ENCODE peak calls at places on chromosomes 5 and 9, in nine cellular contexts. One of them, this sample, is unnamed.
A peak's percentile ranks its signal among the peaks of the same experiment; 100 is the strongest.

GRCh38 chr5:39256472-39256871 is 37.1 kb upstream of the FYB1 start:
- DNase-seq in CD4-positive, alpha-beta T cell: no peak
- DNase-seq in hippocampal formation: no peak
- DNase-seq in fibroblast of the aortic adventitia: peak; percentile 83
- DNase-seq in GM23248: peak; percentile 89
- DNase-seq in H9: no peak
- DNase-seq in NCI-H2227 treated with DMSO at 0.1 percent for 48 hours: no peak
- DNase-seq in heart right ventricle: no peak
- DNase-seq in activated T-cell treated with anti-CD3 and anti-CD28 coated beads, Interleukin-2, amount 50 U/mL, for 48 hours: no peak
- DNase-seq in this sample: no peak

GRCh38 chr5:175491223-175491622 is 12.9 kb downstream of the SFXN1 start:
- DNase-seq in fibroblast of the aortic adventitia: no peak
- DNase-seq in CD4-positive, alpha-beta T cell: no peak
- DNase-seq in GM23248: no peak
- DNase-seq in NCI-H2227 treated with DMSO at 0.1 percent for 48 hours: no peak
- DNase-seq in activated T-cell treated with anti-CD3 and anti-CD28 coated beads, Interleukin-2, amount 50 U/mL, for 48 hours: no peak
- DNase-seq in hippocampal formation: no peak
- DNase-seq in H9: no peak
- DNase-seq in heart right ventricle: no peak
- DNase-seq in this sample: no peak

GRCh38 chr5:139633295-139634027 is 14.7 kb upstream of the CXXC5 start:
- DNase-seq in fibroblast of the aortic adventitia: peak; percentile 78
- DNase-seq in GM23248: peak; percentile 78
- DNase-seq in heart right ventricle: peak; percentile 64
- DNase-seq in H9: peak; percentile 86
- DNase-seq in hippocampal formation: no peak
- DNase-seq in NCI-H2227 treated with DMSO at 0.1 percent for 48 hours: peak; percentile 78
- DNase-seq in CD4-positive, alpha-beta T cell: peak; percentile 50
- DNase-seq in activated T-cell treated with anti-CD3 and anti-CD28 coated beads, Interleukin-2, amount 50 U/mL, for 48 hours: peak; percentile 69
- DNase-seq in this sample: peak; percentile 83

GRCh38 chr5:178644826-178645545 is 18.1 kb upstream of the CLK4 start:
- DNase-seq in GM23248: peak; percentile 63
- DNase-seq in hippocampal formation: no peak
- DNase-seq in CD4-positive, alpha-beta T cell: no peak
- DNase-seq in NCI-H2227 treated with DMSO at 0.1 percent for 48 hours: no peak
- DNase-seq in heart right ventricle: no peak
- DNase-seq in H9: no peak
- DNase-seq in activated T-cell treated with anti-CD3 and anti-CD28 coated beads, Interleukin-2, amount 50 U/mL, for 48 hours: no peak
- DNase-seq in fibroblast of the aortic adventitia: no peak
- DNase-seq in this sample: no peak

GRCh38 chr5:57836921-57837320 is 354.3 kb upstream of the ACTBL2 start:
- DNase-seq in activated T-cell treated with anti-CD3 and anti-CD28 coated beads, Interleukin-2, amount 50 U/mL, for 48 hours: no peak
- DNase-seq in GM23248: peak; percentile 61
- DNase-seq in heart right ventricle: no peak
- DNase-seq in CD4-positive, alpha-beta T cell: no peak
- DNase-seq in H9: no peak
- DNase-seq in hippocampal formation: no peak
- DNase-seq in NCI-H2227 treated with DMSO at 0.1 percent for 48 hours: no peak
- DNase-seq in fibroblast of the aortic adventitia: no peak
- DNase-seq in this sample: no peak

GRCh38 chr5:132500244-132500930 is 9.8 kb upstream of the IRF1 start:
- DNase-seq in activated T-cell treated with anti-CD3 and anti-CD28 coated beads, Interleukin-2, amount 50 U/mL, for 48 hours: peak; percentile 25
- DNase-seq in fibroblast of the aortic adventitia: no peak
- DNase-seq in hippocampal formation: no peak
- DNase-seq in GM23248: no peak
- DNase-seq in NCI-H2227 treated with DMSO at 0.1 percent for 48 hours: no peak
- DNase-seq in H9: no peak
- DNase-seq in heart right ventricle: no peak
- DNase-seq in CD4-positive, alpha-beta T cell: no peak
- DNase-seq in this sample: no peak

GRCh38 chr5:144427871-144428270 is 257.2 kb downstream of the KCTD16 start:
- DNase-seq in H9: no peak
- DNase-seq in GM23248: no peak
- DNase-seq in CD4-positive, alpha-beta T cell: no peak
- DNase-seq in heart right ventricle: no peak
- DNase-seq in fibroblast of the aortic adventitia: no peak
- DNase-seq in NCI-H2227 treated with DMSO at 0.1 percent for 48 hours: no peak
- DNase-seq in hippocampal formation: no peak
- DNase-seq in activated T-cell treated with anti-CD3 and anti-CD28 coated beads, Interleukin-2, amount 50 U/mL, for 48 hours: no peak
- DNase-seq in this sample: no peak

GRCh38 chr9:128203024-128203841 is at the start of gene DNM1:
- DNase-seq in fibroblast of the aortic adventitia: peak; percentile 53
- DNase-seq in heart right ventricle: peak; percentile 69
- DNase-seq in hippocampal formation: peak; percentile 48
- DNase-seq in NCI-H2227 treated with DMSO at 0.1 percent for 48 hours: peak; percentile 20
- DNase-seq in GM23248: peak; percentile 86
- DNase-seq in activated T-cell treated with anti-CD3 and anti-CD28 coated beads, Interleukin-2, amount 50 U/mL, for 48 hours: peak; percentile 76
- DNase-seq in CD4-positive, alpha-beta T cell: peak; percentile 48
- DNase-seq in H9: peak; percentile 68
- DNase-seq in this sample: peak; percentile 43

GRCh38 chr5:93723005-93723404 is 18.4 kb downstream of the POU5F2 start:
- DNase-seq in activated T-cell treated with anti-CD3 and anti-CD28 coated beads, Interleukin-2, amount 50 U/mL, for 48 hours: no peak
- DNase-seq in GM23248: peak; percentile 28
- DNase-seq in H9: no peak
- DNase-seq in NCI-H2227 treated with DMSO at 0.1 percent for 48 hours: no peak
- DNase-seq in heart right ventricle: no peak
- DNase-seq in CD4-positive, alpha-beta T cell: no peak
- DNase-seq in fibroblast of the aortic adventitia: no peak
- DNase-seq in hippocampal formation: no peak
- DNase-seq in this sample: no peak

GRCh38 chr9:121577201-121577600 is 74.2 kb upstream of the DAB2IP start:
- DNase-seq in CD4-positive, alpha-beta T cell: no peak
- DNase-seq in H9: no peak
- DNase-seq in NCI-H2227 treated with DMSO at 0.1 percent for 48 hours: no peak
- DNase-seq in heart right ventricle: peak; percentile 31
- DNase-seq in activated T-cell treated with anti-CD3 and anti-CD28 coated beads, Interleukin-2, amount 50 U/mL, for 48 hours: no peak
- DNase-seq in hippocampal formation: no peak
- DNase-seq in fibroblast of the aortic adventitia: no peak
- DNase-seq in GM23248: no peak
- DNase-seq in this sample: no peak

GRCh38 chr9:8835291-8835690 is 1035.7 kb upstream of the DMAC1 start:
- DNase-seq in CD4-positive, alpha-beta T cell: no peak
- DNase-seq in NCI-H2227 treated with DMSO at 0.1 percent for 48 hours: no peak
- DNase-seq in GM23248: no peak
- DNase-seq in fibroblast of the aortic adventitia: no peak
- DNase-seq in heart right ventricle: no peak
- DNase-seq in activated T-cell treated with anti-CD3 and anti-CD28 coated beads, Interleukin-2, amount 50 U/mL, for 48 hours: no peak
- DNase-seq in H9: no peak
- DNase-seq in hippocampal formation: no peak
- DNase-seq in this sample: no peak

GRCh38 chr9:97704851-97705250 is 7.7 kb upstream of the XPA start:
- DNase-seq in fibroblast of the aortic adventitia: no peak
- DNase-seq in activated T-cell treated with anti-CD3 and anti-CD28 coated beads, Interleukin-2, amount 50 U/mL, for 48 hours: no peak
- DNase-seq in CD4-positive, alpha-beta T cell: no peak
- DNase-seq in heart right ventricle: no peak
- DNase-seq in H9: no peak
- DNase-seq in hippocampal formation: no peak
- DNase-seq in GM23248: peak; percentile 32
- DNase-seq in NCI-H2227 treated with DMSO at 0.1 percent for 48 hours: no peak
- DNase-seq in this sample: no peak

GRCh38 chr9:1554123-1555045 is 460.8 kb upstream of the SMARCA2 start:
- DNase-seq in NCI-H2227 treated with DMSO at 0.1 percent for 48 hours: no peak
- DNase-seq in H9: no peak
- DNase-seq in GM23248: no peak
- DNase-seq in heart right ventricle: no peak
- DNase-seq in fibroblast of the aortic adventitia: no peak
- DNase-seq in hippocampal formation: no peak
- DNase-seq in CD4-positive, alpha-beta T cell: no peak
- DNase-seq in activated T-cell treated with anti-CD3 and anti-CD28 coated beads, Interleukin-2, amount 50 U/mL, for 48 hours: no peak
- DNase-seq in this sample: no peak

GRCh38 chr9:71487046-71487445 is 281.3 kb downstream of the CEMIP2 start:
- DNase-seq in activated T-cell treated with anti-CD3 and anti-CD28 coated beads, Interleukin-2, amount 50 U/mL, for 48 hours: no peak
- DNase-seq in heart right ventricle: no peak
- DNase-seq in fibroblast of the aortic adventitia: no peak
- DNase-seq in H9: peak; percentile 52
- DNase-seq in NCI-H2227 treated with DMSO at 0.1 percent for 48 hours: no peak
- DNase-seq in hippocampal formation: no peak
- DNase-seq in CD4-positive, alpha-beta T cell: no peak
- DNase-seq in GM23248: peak; percentile 51
- DNase-seq in this sample: no peak

GRCh38 chr5:157175071-157175612 is 5.5 kb upstream of the ITK start:
- DNase-seq in GM23248: no peak
- DNase-seq in fibroblast of the aortic adventitia: no peak
- DNase-seq in heart right ventricle: no peak
- DNase-seq in activated T-cell treated with anti-CD3 and anti-CD28 coated beads, Interleukin-2, amount 50 U/mL, for 48 hours: peak; percentile 61
- DNase-seq in NCI-H2227 treated with DMSO at 0.1 percent for 48 hours: no peak
- DNase-seq in hippocampal formation: no peak
- DNase-seq in H9: no peak
- DNase-seq in CD4-positive, alpha-beta T cell: no peak
- DNase-seq in this sample: no peak

GRCh38 chr9:40928803-40929487 is 199.5 kb downstream of the FOXD4L6 start:
- DNase-seq in heart right ventricle: no peak
- DNase-seq in NCI-H2227 treated with DMSO at 0.1 percent for 48 hours: no peak
- DNase-seq in H9: no peak
- DNase-seq in hippocampal formation: no peak
- DNase-seq in fibroblast of the aortic adventitia: no peak
- DNase-seq in CD4-positive, alpha-beta T cell: no peak
- DNase-seq in activated T-cell treated with anti-CD3 and anti-CD28 coated beads, Interleukin-2, amount 50 U/mL, for 48 hours: no peak
- DNase-seq in GM23248: no peak
- DNase-seq in this sample: no peak

GRCh38 chr5:39132128-39132447 is 57.9 kb upstream of the RICTOR start:
- DNase-seq in heart right ventricle: no peak
- DNase-seq in GM23248: peak; percentile 12
- DNase-seq in activated T-cell treated with anti-CD3 and anti-CD28 coated beads, Interleukin-2, amount 50 U/mL, for 48 hours: no peak
- DNase-seq in hippocampal formation: peak; percentile 40
- DNase-seq in fibroblast of the aortic adventitia: no peak
- DNase-seq in H9: no peak
- DNase-seq in CD4-positive, alpha-beta T cell: no peak
- DNase-seq in NCI-H2227 treated with DMSO at 0.1 percent for 48 hours: no peak
- DNase-seq in this sample: peak; percentile 91